ENCODE peak calls at places on chromosomes 6 and 20, in seven cellular contexts. V is kidney epithelial cell, P is neural crest cell, X is AG09319, A is NCI-H446, H is HT1080, I is T follicular helper cell. M is an unnamed sample.

GRCh38 chr20:23049933-23050838 is 714 bp upstream of the THBD start:
- DNase-seq in V (no peak), P (peak), X (no peak), A (no peak), H (no peak), I (no peak), M (no peak)

GRCh38 chr6:56580271-56580670 is 62.4 kb downstream of the DST start:
- DNase-seq in V (no peak), P (no peak), X (no peak), A (no peak), H (no peak), I (no peak), M (no peak)

GRCh38 chr6:75409286-75409685 is 84.3 kb downstream of the FILIP1 start:
- DNase-seq in V (no peak), P (no peak), X (no peak), A (no peak), H (no peak), I (no peak), M (no peak)

GRCh38 chr20:59933296-59933848 is at the start of gene SYCP2:
- DNase-seq in V (no peak), P (no peak), X (no peak), A (no peak), H (no peak), I (peak), M (peak)

GRCh38 chr6:36660771-36661471 is 17.6 kb upstream of the CDKN1A start:
- DNase-seq in V (no peak), P (peak), X (no peak), A (no peak), H (no peak), I (no peak), M (no peak)

GRCh38 chr6:8192597-8192996 is 90.2 kb upstream of the EEF1E1 start:
- DNase-seq in V (no peak), P (no peak), X (no peak), A (no peak), H (no peak), I (no peak), M (no peak)

GRCh38 chr6:169891421-169891820 is 140.0 kb downstream of the ERMARD start:
- DNase-seq in V (no peak), P (no peak), X (no peak), A (no peak), H (no peak), I (no peak), M (no peak)

GRCh38 chr20:54619181-54619580 is 143.8 kb downstream of the DOK5 start:
- DNase-seq in V (no peak), P (no peak), X (no peak), A (no peak), H (no peak), I (no peak), M (no peak)

GRCh38 chr6:134764741-134765140 is 185.2 kb downstream of the ALDH8A1 start:
- DNase-seq in V (no peak), P (no peak), X (no peak), A (no peak), H (no peak), I (no peak), M (no peak)

GRCh38 chr6:98324406-98324930 is 509.9 kb upstream of the POU3F2 start:
- DNase-seq in V (no peak), P (no peak), X (no peak), A (no peak), H (peak), I (no peak), M (no peak)

GRCh38 chr6:88238901-88239300 is 72.8 kb upstream of the CNR1 start:
- DNase-seq in V (no peak), P (no peak), X (no peak), A (peak), H (no peak), I (no peak), M (no peak)

GRCh38 chr20:8020314-8021079 is 936 bp upstream of the TMX4 start:
- DNase-seq in V (peak), P (no peak), X (no peak), A (no peak), H (peak), I (no peak), M (no peak)

GRCh38 chr6:168032383-168032760 is 34.9 kb downstream of the KIF25 start:
- DNase-seq in V (peak), P (no peak), X (peak), A (no peak), H (peak), I (no peak), M (no peak)

GRCh38 chr6:3908961-3909360 is 59.8 kb downstream of the FAM50B start:
- DNase-seq in V (no peak), P (no peak), X (no peak), A (no peak), H (no peak), I (no peak), M (no peak)

GRCh38 chr6:98137391-98137790 is 697.0 kb upstream of the POU3F2 start:
- DNase-seq in V (no peak), P (no peak), X (no peak), A (peak), H (no peak), I (no peak), M (no peak)

GRCh38 chr6:166419268-166419667 is 36.5 kb upstream of the MPC1 start:
- DNase-seq in V (peak), P (no peak), X (no peak), A (no peak), H (peak), I (no peak), M (peak)

GRCh38 chr20:49320460-49320859 is 42.6 kb upstream of the ZNFX1 start:
- DNase-seq in V (no peak), P (no peak), X (no peak), A (no peak), H (peak), I (no peak), M (no peak)

GRCh38 chr6:13307508-13307995 is 20.8 kb downstream of the TBC1D7 start:
- DNase-seq in V (no peak), P (no peak), X (no peak), A (no peak), H (peak), I (no peak), M (no peak)

GRCh38 chr20:22582386-22582959 is 1.9 kb downstream of the FOXA2 start:
- DNase-seq in V (no peak), P (no peak), X (no peak), A (no peak), H (no peak), I (no peak), M (no peak)

GRCh38 chr6:89385846-89386245 is 26.2 kb downstream of the RRAGD start:
- DNase-seq in V (no peak), P (no peak), X (no peak), A (no peak), H (no peak), I (no peak), M (no peak)

M was measured in T-helper 9 cell.